ENCODE peak calls at places on chromosomes 13 and 19, in six cellular contexts. One of them, this sample, is unnamed.

GRCh38 chr13:53782400-53783030 is 753.9 kb downstream of the OLFM4 start:
- DNase-seq in left ventricle myocardium superior: no peak
- DNase-seq in fibroblast of gingiva: peak; percentile 13
- DNase-seq in activated CD4-positive, alpha-beta T cell treated with anti-CD3 and anti-CD28 coated beads, Interleukin-2, amount 10 ng/mL, durations not matched to agents 7 days and 5 days: peak; percentile 31
- DNase-seq in CD8-positive, alpha-beta memory T cell: no peak
- DNase-seq in NCI-H1092: peak; percentile 57
- DNase-seq in this sample: no peak

GRCh38 chr19:6828698-6829633 is 56.5 kb downstream of the VAV1 start:
- DNase-seq in left ventricle myocardium superior: no peak
- DNase-seq in fibroblast of gingiva: no peak
- DNase-seq in activated CD4-positive, alpha-beta T cell treated with anti-CD3 and anti-CD28 coated beads, Interleukin-2, amount 10 ng/mL, durations not matched to agents 7 days and 5 days: peak; percentile 53
- DNase-seq in CD8-positive, alpha-beta memory T cell: no peak
- DNase-seq in NCI-H1092: no peak
- DNase-seq in this sample: no peak

GRCh38 chr13:25406377-25406776 is 34.6 kb downstream of the ATP8A2 start:
- DNase-seq in left ventricle myocardium superior: no peak
- DNase-seq in fibroblast of gingiva: no peak
- DNase-seq in activated CD4-positive, alpha-beta T cell treated with anti-CD3 and anti-CD28 coated beads, Interleukin-2, amount 10 ng/mL, durations not matched to agents 7 days and 5 days: no peak
- DNase-seq in CD8-positive, alpha-beta memory T cell: no peak
- DNase-seq in NCI-H1092: peak; percentile 26
- DNase-seq in this sample: no peak

GRCh38 chr19:4541114-4541805 is 1.4 kb upstream of the LRG1 start:
- DNase-seq in left ventricle myocardium superior: no peak
- DNase-seq in fibroblast of gingiva: no peak
- DNase-seq in activated CD4-positive, alpha-beta T cell treated with anti-CD3 and anti-CD28 coated beads, Interleukin-2, amount 10 ng/mL, durations not matched to agents 7 days and 5 days: no peak
- DNase-seq in CD8-positive, alpha-beta memory T cell: no peak
- DNase-seq in NCI-H1092: no peak
- DNase-seq in this sample: no peak

GRCh38 chr19:47228168-47228936 is 2.6 kb downstream of the BBC3 start:
- DNase-seq in left ventricle myocardium superior: peak; percentile 69
- DNase-seq in fibroblast of gingiva: no peak
- DNase-seq in activated CD4-positive, alpha-beta T cell treated with anti-CD3 and anti-CD28 coated beads, Interleukin-2, amount 10 ng/mL, durations not matched to agents 7 days and 5 days: peak; percentile 43
- DNase-seq in CD8-positive, alpha-beta memory T cell: peak; percentile 37
- DNase-seq in NCI-H1092: no peak
- DNase-seq in this sample: peak; percentile 89

GRCh38 chr13:58620171-58620570 is 988.6 kb downstream of the PCDH17 start:
- DNase-seq in left ventricle myocardium superior: no peak
- DNase-seq in fibroblast of gingiva: no peak
- DNase-seq in activated CD4-positive, alpha-beta T cell treated with anti-CD3 and anti-CD28 coated beads, Interleukin-2, amount 10 ng/mL, durations not matched to agents 7 days and 5 days: no peak
- DNase-seq in CD8-positive, alpha-beta memory T cell: no peak
- DNase-seq in NCI-H1092: no peak
- DNase-seq in this sample: no peak

GRCh38 chr19:31232220-31232619 is 117.0 kb downstream of the TSHZ3 start:
- DNase-seq in left ventricle myocardium superior: no peak
- DNase-seq in fibroblast of gingiva: no peak
- DNase-seq in activated CD4-positive, alpha-beta T cell treated with anti-CD3 and anti-CD28 coated beads, Interleukin-2, amount 10 ng/mL, durations not matched to agents 7 days and 5 days: no peak
- DNase-seq in CD8-positive, alpha-beta memory T cell: no peak
- DNase-seq in NCI-H1092: no peak
- DNase-seq in this sample: no peak

GRCh38 chr19:18558202-18558555 is 509 bp downstream of the KXD1 start:
- DNase-seq in left ventricle myocardium superior: no peak
- DNase-seq in fibroblast of gingiva: no peak
- DNase-seq in activated CD4-positive, alpha-beta T cell treated with anti-CD3 and anti-CD28 coated beads, Interleukin-2, amount 10 ng/mL, durations not matched to agents 7 days and 5 days: no peak
- DNase-seq in CD8-positive, alpha-beta memory T cell: no peak
- DNase-seq in NCI-H1092: no peak
- DNase-seq in this sample: no peak

GRCh38 chr19:51733742-51734522 is 10.1 kb upstream of the HAS1 start:
- DNase-seq in left ventricle myocardium superior: no peak
- DNase-seq in fibroblast of gingiva: no peak
- DNase-seq in activated CD4-positive, alpha-beta T cell treated with anti-CD3 and anti-CD28 coated beads, Interleukin-2, amount 10 ng/mL, durations not matched to agents 7 days and 5 days: no peak
- DNase-seq in CD8-positive, alpha-beta memory T cell: no peak
- DNase-seq in NCI-H1092: no peak
- DNase-seq in this sample: no peak

GRCh38 chr19:461664-462551 is 1.1 kb upstream of the SHC2 start:
- DNase-seq in left ventricle myocardium superior: peak; percentile 53
- DNase-seq in fibroblast of gingiva: no peak
- DNase-seq in activated CD4-positive, alpha-beta T cell treated with anti-CD3 and anti-CD28 coated beads, Interleukin-2, amount 10 ng/mL, durations not matched to agents 7 days and 5 days: no peak
- DNase-seq in CD8-positive, alpha-beta memory T cell: no peak
- DNase-seq in NCI-H1092: peak; percentile 58
- DNase-seq in this sample: no peak

This sample was measured in kidney.